ENCODE peak calls at places on chromosomes 11 and 22, in four cellular contexts. U is K562, P is GM12891, M is GM12878. H is an unnamed sample.

GRCh38 chr22:39434721-39435120 is 22.1 kb upstream of the MGAT3 start:
- DNase-seq in U (no peak), P (no peak), M (no peak), H (no peak)

GRCh38 chr11:14073821-14074529 is 111.5 kb downstream of the SPON1 start:
- DNase-seq in U (no peak), P (no peak), M (no peak), H (no peak)

GRCh38 chr11:84747871-84748270 is 879.3 kb downstream of the DLG2 start:
- DNase-seq in U (no peak), P (no peak), M (no peak), H (peak; percentile 19)

GRCh38 chr22:26740253-26740652 is 82.9 kb downstream of the MIAT start:
- DNase-seq in U (no peak), P (no peak), M (no peak), H (no peak)

GRCh38 chr11:61503135-61503770 is 5.3 kb upstream of the LRRC10B start:
- DNase-seq in U (no peak), P (no peak), M (no peak), H (no peak)

GRCh38 chr11:70502677-70503076 is 104.3 kb downstream of the CTTN start:
- DNase-seq in U (no peak), P (no peak), M (no peak), H (no peak)

GRCh38 chr22:30413745-30414524 is 11.6 kb upstream of the MTFP1 start:
- DNase-seq in U (no peak), P (no peak), M (no peak), H (no peak)

GRCh38 chr11:69820441-69820840 is 1.2 kb upstream of the FGF3 start:
- DNase-seq in U (no peak), P (no peak), M (no peak), H (no peak)

GRCh38 chr22:19855504-19856409 is 1.1 kb upstream of the GNB1L start:
- DNase-seq in U (peak; percentile 94), P (no peak), M (peak; percentile 35), H (no peak)

GRCh38 chr11:66267379-66268209 is 845 bp upstream of the RAB1B start:
- DNase-seq in U (peak; percentile 91), P (peak; percentile 91), M (peak; percentile 54), H (peak; percentile 74)

GRCh38 chr11:122486793-122487495 is 168.6 kb upstream of the UBASH3B start:
- DNase-seq in U (no peak), P (no peak), M (no peak), H (peak; percentile 28)

DNA sequence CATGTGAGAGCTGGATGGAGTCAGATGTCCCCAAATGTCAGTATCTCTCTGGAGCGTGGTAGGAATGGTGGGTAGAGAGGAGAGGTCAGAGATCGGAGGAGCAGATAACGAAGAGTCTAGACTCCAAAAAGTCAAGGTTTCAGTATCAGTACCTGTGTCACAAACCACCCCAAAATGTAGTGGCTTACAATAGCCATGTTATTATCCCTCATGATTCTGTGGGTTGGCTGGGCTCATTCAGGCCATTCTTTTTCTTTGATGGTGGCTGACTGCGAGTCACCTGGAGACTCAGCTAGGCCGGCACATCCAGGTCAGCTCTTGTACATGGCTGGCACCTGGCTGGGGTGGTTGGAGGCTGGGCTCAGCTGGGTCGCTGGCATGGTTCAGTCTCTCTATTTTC is 7.3 kb upstream of the SSTR3 start:
- DNase-seq in U (no peak), P (no peak), M (no peak), H (no peak)
- TF ChIP-seq SPI1 in U (no peak), P (no peak), M (no peak), H (no peak)

GRCh38 chr11:115924744-115925567 is 420.7 kb upstream of the CADM1 start:
- DNase-seq in U (no peak), P (no peak), M (peak; percentile 99), H (no peak)
- TF ChIP-seq SPI1 in U (no peak), P (no peak), M (no peak), H (no peak)

GRCh38 chr11:105401269-105401809 is 208.5 kb upstream of the GRIA4 start:
- DNase-seq in U (no peak), P (no peak), M (no peak), H (no peak)
- TF ChIP-seq SPI1 in U (no peak), P (no peak), M (no peak), H (no peak)

DNA sequence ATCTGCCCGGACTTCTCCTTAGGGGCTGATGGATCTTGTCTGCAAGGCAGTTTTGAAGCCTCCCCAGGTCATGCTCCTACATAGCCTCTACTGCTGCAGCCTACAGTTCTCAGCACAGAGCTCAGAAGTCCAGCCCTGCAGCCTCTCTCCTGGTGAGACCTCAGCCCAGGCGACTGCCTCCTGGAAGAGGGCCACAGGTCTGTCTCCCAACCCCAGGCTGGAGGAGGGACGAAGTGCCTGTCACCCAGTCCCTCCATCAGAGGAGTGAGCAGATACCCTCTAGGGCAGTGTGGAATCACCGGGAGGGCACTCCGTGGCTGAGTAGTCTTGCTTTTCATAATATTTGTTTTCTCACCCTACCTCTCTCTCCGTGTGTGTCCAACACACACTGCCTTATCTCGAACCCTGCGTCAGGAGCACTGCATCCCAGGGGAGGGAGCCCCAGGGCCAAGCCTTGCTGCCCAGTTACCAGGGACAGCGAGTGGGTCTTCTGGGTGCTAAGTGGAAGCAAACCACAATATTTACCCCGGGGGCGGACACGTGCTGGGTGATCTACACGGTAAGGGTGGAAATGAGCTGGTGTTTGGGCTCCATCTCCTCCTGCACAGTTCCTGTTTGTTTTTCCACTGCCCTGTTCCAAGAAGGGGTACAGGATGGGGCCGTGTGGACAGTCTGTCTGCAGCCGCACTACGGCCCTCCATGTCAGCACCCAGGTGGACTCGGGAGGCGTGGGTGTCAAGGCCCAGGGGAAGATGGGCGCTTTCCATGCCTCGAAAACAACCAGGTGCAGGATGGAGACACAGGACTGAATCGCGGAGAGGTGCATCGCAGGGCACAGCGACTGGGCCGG is 133.8 kb upstream of the HSD17B12 start:
- DNase-seq in U (no peak), P (no peak), M (no peak), H (no peak)
- TF ChIP-seq SPI1 in U (no peak), P (no peak), M (no peak), H (no peak)

GRCh38 chr22:44108076-44108475 is 72.6 kb upstream of the PARVG start:
- DNase-seq in U (no peak), P (no peak), M (no peak), H (no peak)

GRCh38 chr22:44107341-44107740 is 73.4 kb upstream of the PARVG start:
- DNase-seq in U (no peak), P (no peak), M (no peak), H (no peak)

GRCh38 chr22:44109417-44109816 is 71.3 kb upstream of the PARVG start:
- DNase-seq in U (no peak), P (no peak), M (no peak), H (no peak)

GRCh38 chr22:44111562-44112155 is 69.1 kb upstream of the PARVG start:
- DNase-seq in U (no peak), P (no peak), M (no peak), H (no peak)

DNA sequence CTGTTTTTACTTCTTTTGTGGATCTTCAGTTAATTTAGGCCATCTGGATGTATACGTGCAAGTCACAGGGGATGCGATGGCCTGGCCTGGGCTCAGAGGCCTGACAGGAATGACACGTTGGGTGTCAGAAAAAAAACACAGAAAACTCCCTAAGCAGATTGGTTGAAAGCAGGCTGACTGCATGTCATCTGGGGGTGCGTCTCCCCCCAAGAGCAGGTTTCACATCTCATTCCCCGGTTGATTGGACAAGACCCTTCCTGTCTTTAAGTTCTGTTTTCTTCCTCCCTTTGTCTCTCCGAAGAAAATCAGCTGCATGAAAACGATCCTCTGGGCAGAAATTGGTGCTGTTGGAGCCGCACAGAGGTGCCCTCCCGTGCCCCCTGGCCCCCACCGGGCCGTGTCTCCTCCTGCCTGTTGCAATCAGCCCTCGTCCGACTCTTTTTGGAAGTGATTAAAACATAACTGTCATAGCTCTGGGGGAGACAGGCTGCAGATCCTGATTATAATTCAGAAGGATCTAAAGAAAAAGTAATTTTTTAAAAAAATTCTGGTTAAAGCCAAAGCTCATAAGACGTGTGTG is 71.8 kb upstream of the PARVG start:
- DNase-seq in U (no peak), P (no peak), M (no peak), H (no peak)
- TF ChIP-seq SPI1 in U (no peak), P (no peak), M (no peak), H (no peak)